ENCODE peak calls at places on chromosomes 2 and 18, in four cellular contexts. N, A, Z and U are unnamed samples.

GRCh38 chr2:207895236-207895860 is 125.6 kb upstream of the FZD5 start:
- DNase-seq in A (no peak), N (no peak), Z (no peak), U (no peak)

GRCh38 chr2:61044596-61044995 is 21.1 kb upstream of the SANBR start:
- DNase-seq in N (no peak), Z (no peak), A (no peak), U (no peak)

GRCh38 chr2:208135794-208136369 is 6.3 kb upstream of the CRYGC start:
- DNase-seq in Z (no peak), A (peak), N (no peak), U (no peak)

GRCh38 chr2:20509766-20510490 is 63.1 kb downstream of the RHOB start:
- DNase-seq in A (peak), N (no peak), Z (peak), U (peak)

GRCh38 chr2:6958616-6959235 is 41.5 kb downstream of the RNF144A start:
- DNase-seq in Z (no peak), A (no peak), N (no peak), U (no peak)

GRCh38 chr18:51568151-51568550 is 370.7 kb upstream of the MEX3C start:
- DNase-seq in Z (no peak), A (no peak), N (no peak), U (no peak)

GRCh38 chr2:147547425-147547824 is 297.4 kb upstream of the ACVR2A start:
- DNase-seq in N (no peak), A (no peak), Z (no peak), U (no peak)

GRCh38 chr2:73218298-73218697 is 4.3 kb downstream of the SMYD5 start:
- DNase-seq in N (no peak), A (no peak), Z (no peak), U (no peak)

GRCh38 chr2:10384089-10384734 is 63.9 kb downstream of the ODC1 start:
- DNase-seq in A (no peak), N (no peak), Z (no peak), U (no peak)

GRCh38 chr2:140975237-140975636 is 1155.6 kb downstream of the LRP1B start:
- DNase-seq in A (no peak), Z (no peak), N (no peak), U (no peak)

GRCh38 chr2:26351375-26352090 is 4.9 kb upstream of the ADGRF3 start:
- DNase-seq in A (no peak), Z (no peak), N (no peak), U (no peak)

GRCh38 chr18:59265246-59266018 is 7.8 kb downstream of the RAX start:
- DNase-seq in N (no peak), A (no peak), Z (peak), U (peak)

GRCh38 chr18:42068030-42068429 is 113.0 kb downstream of the PIK3C3 start:
- DNase-seq in A (no peak), N (no peak), Z (no peak), U (no peak)

GRCh38 chr2:173150087-173150486 is 74.4 kb downstream of the MAP3K20 start:
- DNase-seq in N (no peak), Z (no peak), A (no peak), U (no peak)

GRCh38 chr2:54936766-54937165 is 113.5 kb downstream of the RTN4 start:
- DNase-seq in A (no peak), N (no peak), Z (no peak), U (no peak)

GRCh38 chr18:59005266-59005665 is 134.4 kb upstream of the SEC11C start:
- DNase-seq in N (no peak), A (no peak), Z (no peak), U (no peak)

GRCh38 chr2:16861154-16861929 is 195.7 kb upstream of the CYRIA start:
- DNase-seq in Z (no peak), N (no peak), A (no peak), U (no peak)

GRCh38 chr2:58540680-58541079 is 299.6 kb upstream of the FANCL start:
- DNase-seq in Z (no peak), N (no peak), A (no peak), U (peak)

GRCh38 chr2:9757430-9758287 is 85.6 kb upstream of the TAF1B start:
- DNase-seq in Z (no peak), A (no peak), N (no peak), U (peak)

GRCh38 chr2:71454221-71455010 is 1.1 kb downstream of the DYSF start:
- DNase-seq in N (no peak), Z (peak), A (no peak), U (peak)

GRCh38 chr2:167331636-167332232 is 443.5 kb downstream of the XIRP2 start:
- DNase-seq in N (no peak), Z (no peak), A (peak), U (peak)

GRCh38 chr2:81876628-81877027 is 1572.1 kb upstream of the LRRTM1 start:
- DNase-seq in N (no peak), A (no peak), Z (no peak), U (no peak)

GRCh38 chr18:12599966-12600365 is 57.9 kb downstream of the SPIRE1 start:
- DNase-seq in N (no peak), A (no peak), Z (no peak), U (no peak)

GRCh38 chr2:15059870-15060617 is 427.5 kb downstream of the LRATD1 start:
- DNase-seq in Z (no peak), N (no peak), A (no peak), U (no peak)

GRCh38 chr18:74654637-74655036 is 57.0 kb downstream of the ZNF407 start:
- DNase-seq in N (no peak), A (no peak), Z (no peak), U (no peak)

GRCh38 chr2:213001285-213001910 is 150.0 kb downstream of the IKZF2 start:
- DNase-seq in N (no peak), A (no peak), Z (no peak), U (no peak)

GRCh38 chr2:121498731-121499130 is 31.9 kb upstream of the RNU4ATAC start:
- DNase-seq in N (no peak), Z (no peak), A (no peak), U (no peak)

GRCh38 chr18:59011786-59012185 is 127.9 kb upstream of the SEC11C start:
- DNase-seq in A (no peak), Z (no peak), N (no peak), U (no peak)

GRCh38 chr2:68907232-68907922 is 36.2 kb upstream of the BMP10 start:
- DNase-seq in N (no peak), A (no peak), Z (no peak), U (no peak)

GRCh38 chr2:146666336-146666735 is 1178.5 kb upstream of the ACVR2A start:
- DNase-seq in Z (no peak), A (no peak), N (no peak), U (no peak)

GRCh38 chr2:49044265-49044664 is 110.0 kb downstream of the FSHR start:
- DNase-seq in A (no peak), Z (no peak), N (no peak), U (no peak)
- TF ChIP-seq CBFB in A (no peak), Z (no peak), N (no peak), U (no peak)

DNA sequence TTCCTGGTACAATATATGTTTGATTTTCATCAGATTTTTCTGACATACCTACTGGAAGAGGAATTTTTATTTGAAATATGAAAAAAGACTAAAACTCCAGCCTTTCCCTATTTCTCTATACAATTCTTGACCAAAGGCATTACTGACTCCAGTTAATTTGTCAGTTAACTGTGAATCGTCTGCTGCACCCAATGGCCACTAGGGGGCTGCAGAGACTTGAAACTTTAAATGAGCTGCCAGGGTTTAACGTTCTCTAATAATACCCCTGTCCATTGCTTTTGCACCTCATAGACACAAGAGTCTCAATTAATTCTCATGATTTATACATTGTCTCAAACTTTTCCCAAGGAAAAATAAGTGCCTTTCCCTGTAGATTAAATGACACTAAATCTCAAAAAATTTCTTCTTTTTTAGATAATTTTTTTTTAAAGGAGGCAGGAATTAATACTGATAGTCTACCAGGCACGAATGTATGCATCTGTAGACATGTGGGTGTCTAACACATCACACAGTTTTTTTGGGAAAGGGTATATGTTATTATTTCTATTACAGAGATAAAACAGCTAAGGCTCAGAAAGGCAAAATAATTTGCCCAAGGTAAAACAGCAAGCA is 1.8 kb upstream of the ALK start:
- DNase-seq in Z (peak), A (peak), N (no peak), U (peak)
- TF ChIP-seq CBFB in Z (no peak), A (no peak), N (no peak), U (no peak)

GRCh38 chr18:79681484-79682387 is 2.1 kb downstream of the CTDP1 start:
- DNase-seq in Z (no peak), N (no peak), A (no peak), U (no peak)
- TF ChIP-seq CBFB in Z (no peak), N (no peak), A (no peak), U (no peak)

DNA sequence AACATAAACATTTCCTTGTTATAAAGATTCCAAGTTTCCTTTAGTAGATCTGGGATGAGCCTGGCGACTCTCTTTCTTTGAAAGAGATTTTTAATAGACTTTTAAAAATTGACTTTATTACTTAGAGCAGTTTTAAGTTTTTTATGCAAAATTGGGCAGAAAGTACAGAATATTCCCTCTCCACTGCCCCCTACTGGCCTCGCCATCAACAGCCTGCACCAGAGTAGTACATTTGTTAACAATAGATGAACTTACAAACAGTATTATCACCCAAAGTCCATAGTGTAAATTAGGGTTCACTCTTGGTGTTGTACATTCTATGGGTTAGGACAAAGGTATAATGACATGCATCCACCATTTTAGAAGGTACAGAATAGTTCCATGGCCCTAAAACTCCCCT is 3.9 kb downstream of the MAP3K19 start:
- DNase-seq in Z (peak), N (no peak), A (no peak), U (peak)
- TF ChIP-seq CBFB in Z (no peak), N (no peak), A (no peak), U (no peak)

DNA sequence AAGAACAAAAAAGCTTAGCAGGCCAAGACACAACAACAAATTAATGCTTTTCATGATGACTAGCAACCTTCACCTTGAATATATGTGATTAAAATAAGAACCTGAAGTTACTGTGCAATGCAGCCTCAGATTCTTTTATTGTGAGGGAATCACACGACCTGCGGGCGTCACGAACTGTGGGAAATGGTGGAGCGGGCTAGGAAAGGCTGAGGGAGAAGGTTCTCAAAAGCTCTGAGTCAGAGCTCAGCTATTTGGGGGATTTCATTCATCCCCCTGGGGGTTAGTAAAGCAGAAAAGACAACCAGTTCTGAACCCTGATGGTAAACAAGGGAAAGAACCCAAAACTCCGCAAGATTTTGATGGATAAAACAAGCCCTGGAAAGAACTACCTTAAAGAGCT is 89.3 kb upstream of the NCKAP5 start:
- DNase-seq in N (no peak), A (no peak), Z (no peak), U (no peak)
- TF ChIP-seq CBFB in N (no peak), A (no peak), Z (no peak), U (no peak)

GRCh38 chr18:24315170-24315569 is 82.5 kb downstream of the OSBPL1A start:
- DNase-seq in A (no peak), N (no peak), Z (no peak), U (no peak)
- TF ChIP-seq CBFB in A (no peak), N (no peak), Z (no peak), U (no peak)

DNA sequence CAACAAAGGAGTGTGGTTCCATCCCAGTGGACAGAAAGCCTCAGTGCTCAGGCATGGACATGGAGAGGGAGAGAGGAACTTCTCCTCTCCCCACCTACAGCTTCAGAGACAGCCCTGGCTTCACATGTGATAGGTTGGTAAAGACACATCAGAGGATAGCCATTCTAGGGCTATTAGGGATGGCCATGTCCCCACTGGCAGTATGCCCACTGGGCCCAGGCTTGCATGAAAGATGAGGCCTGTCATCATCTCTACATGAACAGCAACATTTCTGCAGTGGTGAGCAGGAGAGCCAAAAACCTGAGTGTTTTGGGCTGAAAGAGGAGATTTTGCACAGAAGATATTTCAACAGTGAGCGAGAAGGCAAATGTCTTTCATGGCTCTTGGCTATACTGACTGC is 517.2 kb downstream of the NR4A2 start:
- DNase-seq in A (no peak), N (no peak), Z (no peak), U (no peak)
- TF ChIP-seq CBFB in A (no peak), N (no peak), Z (no peak), U (no peak)